ENCODE peak calls at places on chromosomes 16 and 17, in nine cellular contexts. One of them, this sample, is unnamed.

GRCh38 chr17:78872486-78872885 is 30.5 kb downstream of the CEP295NL start:
- DNase-seq in BJ: no peak
- DNase-seq in lower leg skin: no peak
- DNase-seq in stomach: no peak
- DNase-seq in activated CD8-positive, alpha-beta T cell treated with anti-CD3 and anti-CD28 coated beads for 36 hours: no peak
- DNase-seq in AG04450: no peak
- DNase-seq in breast epithelium: no peak
- DNase-seq in GM12865: no peak
- DNase-seq in activated B cell treated with CpG ODN at 0.5 μM for 24 hours: no peak
- DNase-seq in this sample: no peak

GRCh38 chr17:81510798-81511549 is 1.6 kb downstream of the ACTG1 start:
- DNase-seq in GM12865: peak; percentile 35
- DNase-seq in BJ: no peak
- DNase-seq in stomach: no peak
- DNase-seq in lower leg skin: no peak
- DNase-seq in activated B cell treated with CpG ODN at 0.5 μM for 24 hours: peak; percentile 33
- DNase-seq in breast epithelium: no peak
- DNase-seq in AG04450: no peak
- DNase-seq in activated CD8-positive, alpha-beta T cell treated with anti-CD3 and anti-CD28 coated beads for 36 hours: peak; percentile 68
- DNase-seq in this sample: no peak

GRCh38 chr17:18187816-18188761 is 4.5 kb downstream of the ALKBH5 start:
- DNase-seq in activated CD8-positive, alpha-beta T cell treated with anti-CD3 and anti-CD28 coated beads for 36 hours: peak; percentile 35
- DNase-seq in lower leg skin: no peak
- DNase-seq in activated B cell treated with CpG ODN at 0.5 μM for 24 hours: no peak
- DNase-seq in stomach: no peak
- DNase-seq in breast epithelium: no peak
- DNase-seq in GM12865: peak; percentile 34
- DNase-seq in BJ: no peak
- DNase-seq in AG04450: no peak
- DNase-seq in this sample: no peak

GRCh38 chr17:63542942-63543821 is 7.1 kb upstream of the DCAF7 start:
- DNase-seq in breast epithelium: peak; percentile 22
- DNase-seq in activated CD8-positive, alpha-beta T cell treated with anti-CD3 and anti-CD28 coated beads for 36 hours: no peak
- DNase-seq in activated B cell treated with CpG ODN at 0.5 μM for 24 hours: no peak
- DNase-seq in lower leg skin: no peak
- DNase-seq in AG04450: no peak
- DNase-seq in BJ: no peak
- DNase-seq in stomach: peak; percentile 70
- DNase-seq in GM12865: no peak
- DNase-seq in this sample: no peak

GRCh38 chr17:55722742-55723487 is at the start of gene TMEM100:
- DNase-seq in GM12865: no peak
- DNase-seq in stomach: no peak
- DNase-seq in activated B cell treated with CpG ODN at 0.5 μM for 24 hours: no peak
- DNase-seq in breast epithelium: no peak
- DNase-seq in AG04450: peak; percentile 45
- DNase-seq in lower leg skin: peak; percentile 67
- DNase-seq in BJ: peak; percentile 21
- DNase-seq in activated CD8-positive, alpha-beta T cell treated with anti-CD3 and anti-CD28 coated beads for 36 hours: no peak
- DNase-seq in this sample: no peak

GRCh38 chr17:47077576-47077975 is 98.5 kb upstream of the RPRML start:
- DNase-seq in breast epithelium: no peak
- DNase-seq in GM12865: no peak
- DNase-seq in activated CD8-positive, alpha-beta T cell treated with anti-CD3 and anti-CD28 coated beads for 36 hours: no peak
- DNase-seq in lower leg skin: no peak
- DNase-seq in activated B cell treated with CpG ODN at 0.5 μM for 24 hours: no peak
- DNase-seq in AG04450: no peak
- DNase-seq in stomach: no peak
- DNase-seq in BJ: no peak
- DNase-seq in this sample: no peak

GRCh38 chr17:20966869-20967268 is 75.9 kb downstream of the USP22 start:
- DNase-seq in BJ: no peak
- DNase-seq in AG04450: no peak
- DNase-seq in lower leg skin: no peak
- DNase-seq in breast epithelium: no peak
- DNase-seq in activated CD8-positive, alpha-beta T cell treated with anti-CD3 and anti-CD28 coated beads for 36 hours: peak; percentile 40
- DNase-seq in GM12865: peak; percentile 64
- DNase-seq in activated B cell treated with CpG ODN at 0.5 μM for 24 hours: no peak
- DNase-seq in stomach: no peak
- DNase-seq in this sample: no peak

GRCh38 chr17:39894681-39895376 is 23.6 kb downstream of the GSDMB start:
- DNase-seq in GM12865: no peak
- DNase-seq in BJ: no peak
- DNase-seq in stomach: no peak
- DNase-seq in breast epithelium: no peak
- DNase-seq in activated B cell treated with CpG ODN at 0.5 μM for 24 hours: no peak
- DNase-seq in lower leg skin: no peak
- DNase-seq in AG04450: no peak
- DNase-seq in activated CD8-positive, alpha-beta T cell treated with anti-CD3 and anti-CD28 coated beads for 36 hours: no peak
- DNase-seq in this sample: no peak

GRCh38 chr16:68356249-68356918 is 45.6 kb downstream of the PRMT7 start:
- DNase-seq in lower leg skin: no peak
- DNase-seq in GM12865: peak; percentile 93
- DNase-seq in breast epithelium: no peak
- DNase-seq in BJ: no peak
- DNase-seq in stomach: no peak
- DNase-seq in activated CD8-positive, alpha-beta T cell treated with anti-CD3 and anti-CD28 coated beads for 36 hours: peak; percentile 89
- DNase-seq in AG04450: no peak
- DNase-seq in activated B cell treated with CpG ODN at 0.5 μM for 24 hours: no peak
- DNase-seq in this sample: no peak

GRCh38 chr17:78132086-78132676 is 1.6 kb downstream of the TMC8 start:
- DNase-seq in BJ: no peak
- DNase-seq in GM12865: peak; percentile 87
- DNase-seq in activated CD8-positive, alpha-beta T cell treated with anti-CD3 and anti-CD28 coated beads for 36 hours: peak; percentile 90
- DNase-seq in activated B cell treated with CpG ODN at 0.5 μM for 24 hours: peak; percentile 85
- DNase-seq in breast epithelium: no peak
- DNase-seq in stomach: peak; percentile 63
- DNase-seq in AG04450: no peak
- DNase-seq in lower leg skin: no peak
- DNase-seq in this sample: peak; percentile 43

GRCh38 chr16:87324411-87325275 is 7.5 kb upstream of the C16orf95 start:
- DNase-seq in AG04450: no peak
- DNase-seq in stomach: no peak
- DNase-seq in lower leg skin: no peak
- DNase-seq in GM12865: peak; percentile 46
- DNase-seq in activated B cell treated with CpG ODN at 0.5 μM for 24 hours: peak; percentile 36
- DNase-seq in BJ: no peak
- DNase-seq in activated CD8-positive, alpha-beta T cell treated with anti-CD3 and anti-CD28 coated beads for 36 hours: peak; percentile 52
- DNase-seq in breast epithelium: no peak
- DNase-seq in this sample: peak; percentile 34

GRCh38 chr16:87392823-87393679 is 915 bp downstream of the MAP1LC3B start:
- DNase-seq in activated B cell treated with CpG ODN at 0.5 μM for 24 hours: peak; percentile 48
- DNase-seq in activated CD8-positive, alpha-beta T cell treated with anti-CD3 and anti-CD28 coated beads for 36 hours: peak; percentile 64
- DNase-seq in BJ: no peak
- DNase-seq in AG04450: no peak
- DNase-seq in breast epithelium: peak; percentile 56
- DNase-seq in GM12865: peak; percentile 40
- DNase-seq in stomach: peak; percentile 53
- DNase-seq in lower leg skin: peak; percentile 53
- DNase-seq in this sample: peak; percentile 28

GRCh38 chr16:84334482-84334881 is 33.9 kb upstream of the ATP2C2 start:
- DNase-seq in activated B cell treated with CpG ODN at 0.5 μM for 24 hours: no peak
- DNase-seq in lower leg skin: no peak
- DNase-seq in GM12865: no peak
- DNase-seq in breast epithelium: no peak
- DNase-seq in BJ: no peak
- DNase-seq in stomach: no peak
- DNase-seq in AG04450: no peak
- DNase-seq in activated CD8-positive, alpha-beta T cell treated with anti-CD3 and anti-CD28 coated beads for 36 hours: no peak
- DNase-seq in this sample: no peak

GRCh38 chr17:80676096-80676466 is 131.4 kb downstream of the RPTOR start:
- DNase-seq in breast epithelium: no peak
- DNase-seq in BJ: no peak
- DNase-seq in AG04450: no peak
- DNase-seq in activated B cell treated with CpG ODN at 0.5 μM for 24 hours: no peak
- DNase-seq in GM12865: no peak
- DNase-seq in activated CD8-positive, alpha-beta T cell treated with anti-CD3 and anti-CD28 coated beads for 36 hours: no peak
- DNase-seq in stomach: no peak
- DNase-seq in lower leg skin: no peak
- DNase-seq in this sample: no peak

GRCh38 chr17:76251478-76252039 is 11.3 kb upstream of the RNF157 start:
- DNase-seq in breast epithelium: no peak
- DNase-seq in activated B cell treated with CpG ODN at 0.5 μM for 24 hours: no peak
- DNase-seq in GM12865: no peak
- DNase-seq in AG04450: no peak
- DNase-seq in activated CD8-positive, alpha-beta T cell treated with anti-CD3 and anti-CD28 coated beads for 36 hours: peak; percentile 0
- DNase-seq in BJ: no peak
- DNase-seq in stomach: no peak
- DNase-seq in lower leg skin: no peak
- DNase-seq in this sample: no peak

GRCh38 chr17:11264183-11264871 is 23.3 kb downstream of the SHISA6 start:
- DNase-seq in breast epithelium: no peak
- DNase-seq in GM12865: peak; percentile 10
- DNase-seq in lower leg skin: no peak
- DNase-seq in activated B cell treated with CpG ODN at 0.5 μM for 24 hours: no peak
- DNase-seq in BJ: no peak
- DNase-seq in activated CD8-positive, alpha-beta T cell treated with anti-CD3 and anti-CD28 coated beads for 36 hours: no peak
- DNase-seq in AG04450: no peak
- DNase-seq in stomach: no peak
- DNase-seq in this sample: no peak
- TF ChIP-seq CTCF in breast epithelium: no peak
- TF ChIP-seq CTCF in GM12865: peak; percentile 21
- TF ChIP-seq CTCF in lower leg skin: no peak
- TF ChIP-seq CTCF in activated B cell treated with CpG ODN at 0.5 μM for 24 hours: no peak
- TF ChIP-seq CTCF in BJ: no peak
- TF ChIP-seq CTCF in activated CD8-positive, alpha-beta T cell treated with anti-CD3 and anti-CD28 coated beads for 36 hours: peak; percentile 52
- TF ChIP-seq CTCF in AG04450: no peak
- TF ChIP-seq CTCF in stomach: no peak
- TF ChIP-seq CTCF in this sample: peak; percentile 38

GRCh38 chr16:1884889-1885288 is 12.9 kb upstream of the MEIOB start:
- DNase-seq in BJ: no peak
- DNase-seq in lower leg skin: no peak
- DNase-seq in stomach: no peak
- DNase-seq in activated CD8-positive, alpha-beta T cell treated with anti-CD3 and anti-CD28 coated beads for 36 hours: no peak
- DNase-seq in GM12865: no peak
- DNase-seq in activated B cell treated with CpG ODN at 0.5 μM for 24 hours: no peak
- DNase-seq in breast epithelium: peak; percentile 27
- DNase-seq in AG04450: no peak
- DNase-seq in this sample: no peak

GRCh38 chr16:1879477-1879876 is 7.5 kb upstream of the MEIOB start:
- DNase-seq in lower leg skin: no peak
- DNase-seq in GM12865: no peak
- DNase-seq in activated B cell treated with CpG ODN at 0.5 μM for 24 hours: no peak
- DNase-seq in stomach: no peak
- DNase-seq in BJ: no peak
- DNase-seq in activated CD8-positive, alpha-beta T cell treated with anti-CD3 and anti-CD28 coated beads for 36 hours: no peak
- DNase-seq in breast epithelium: no peak
- DNase-seq in AG04450: no peak
- DNase-seq in this sample: no peak

GRCh38 chr16:1887711-1888354 is 15.9 kb upstream of the MEIOB start:
- DNase-seq in lower leg skin: no peak
- DNase-seq in GM12865: no peak
- DNase-seq in stomach: no peak
- DNase-seq in breast epithelium: no peak
- DNase-seq in BJ: no peak
- DNase-seq in AG04450: no peak
- DNase-seq in activated B cell treated with CpG ODN at 0.5 μM for 24 hours: no peak
- DNase-seq in activated CD8-positive, alpha-beta T cell treated with anti-CD3 and anti-CD28 coated beads for 36 hours: no peak
- DNase-seq in this sample: no peak

GRCh38 chr16:1890024-1890700 is 18.2 kb upstream of the MEIOB start:
- DNase-seq in breast epithelium: no peak
- DNase-seq in activated CD8-positive, alpha-beta T cell treated with anti-CD3 and anti-CD28 coated beads for 36 hours: no peak
- DNase-seq in lower leg skin: no peak
- DNase-seq in BJ: no peak
- DNase-seq in stomach: no peak
- DNase-seq in activated B cell treated with CpG ODN at 0.5 μM for 24 hours: no peak
- DNase-seq in GM12865: no peak
- DNase-seq in AG04450: no peak
- DNase-seq in this sample: no peak

DNA sequence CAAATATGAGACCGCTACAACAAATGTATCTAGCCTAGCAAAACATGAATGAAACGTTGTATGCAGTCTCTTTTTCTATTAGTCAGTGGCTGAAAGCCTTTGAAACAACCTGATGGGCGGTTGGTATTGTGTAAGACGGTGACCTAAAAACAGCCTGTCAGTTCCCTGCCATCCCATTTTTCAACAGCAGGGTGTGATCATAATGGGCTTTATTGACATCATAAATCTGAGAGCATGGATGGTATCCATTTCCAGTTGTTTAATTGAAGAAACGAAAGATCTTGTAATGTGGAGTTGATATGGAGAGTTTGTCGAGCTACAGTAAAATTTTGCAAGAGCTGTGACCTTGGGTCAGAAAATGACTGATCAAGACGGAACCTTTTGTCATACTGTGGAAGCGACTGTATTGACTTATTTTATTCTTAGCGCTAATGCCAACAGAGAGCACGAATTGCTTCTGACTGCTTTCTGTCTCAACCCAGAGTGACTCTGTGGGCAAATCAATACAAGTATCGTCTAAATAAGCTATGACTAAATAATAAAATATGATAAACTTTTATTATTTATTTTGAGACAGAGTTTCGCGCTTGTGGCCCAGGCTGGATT is 12.3 kb upstream of the MEIOB start:
- DNase-seq in activated B cell treated with CpG ODN at 0.5 μM for 24 hours: no peak
- DNase-seq in breast epithelium: no peak
- DNase-seq in AG04450: no peak
- DNase-seq in BJ: no peak
- DNase-seq in GM12865: no peak
- DNase-seq in stomach: no peak
- DNase-seq in activated CD8-positive, alpha-beta T cell treated with anti-CD3 and anti-CD28 coated beads for 36 hours: peak; percentile 27
- DNase-seq in lower leg skin: no peak
- DNase-seq in this sample: no peak
- TF ChIP-seq CTCF in activated B cell treated with CpG ODN at 0.5 μM for 24 hours: no peak
- TF ChIP-seq CTCF in breast epithelium: no peak
- TF ChIP-seq CTCF in AG04450: peak; percentile 19
- TF ChIP-seq CTCF in BJ: no peak
- TF ChIP-seq CTCF in GM12865: no peak
- TF ChIP-seq CTCF in stomach: no peak
- TF ChIP-seq CTCF in activated CD8-positive, alpha-beta T cell treated with anti-CD3 and anti-CD28 coated beads for 36 hours: no peak
- TF ChIP-seq CTCF in lower leg skin: no peak
- TF ChIP-seq CTCF in this sample: peak; percentile 23

DNA sequence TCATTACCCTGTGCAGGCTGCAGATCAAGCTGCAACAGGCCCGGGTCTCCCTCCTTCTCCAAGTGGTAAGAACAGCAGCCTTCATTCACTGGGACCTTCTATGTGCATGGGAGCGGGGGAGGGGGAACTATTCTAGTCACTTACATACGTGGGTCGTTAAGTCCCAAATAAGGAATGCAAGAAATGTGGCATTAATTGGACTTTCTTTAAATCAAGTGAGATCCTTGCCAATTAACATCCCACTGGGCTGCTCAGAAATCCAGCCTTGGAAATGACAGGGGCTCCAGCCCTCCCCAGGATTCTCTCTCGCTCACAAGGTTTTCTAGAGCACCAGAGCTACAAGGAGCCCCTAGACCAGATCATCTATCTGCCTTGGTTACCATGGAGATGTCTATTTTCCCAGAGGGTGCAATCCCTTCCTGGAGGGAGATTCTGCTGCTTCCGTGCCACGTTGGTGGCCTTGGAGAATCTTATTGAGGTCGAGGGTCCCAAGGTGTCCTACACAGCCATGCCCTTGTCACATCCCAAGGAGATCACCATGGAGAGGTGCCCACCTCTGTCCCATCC is 5.2 kb upstream of the EIF1 start:
- DNase-seq in BJ: no peak
- DNase-seq in AG04450: no peak
- DNase-seq in activated CD8-positive, alpha-beta T cell treated with anti-CD3 and anti-CD28 coated beads for 36 hours: no peak
- DNase-seq in stomach: no peak
- DNase-seq in lower leg skin: no peak
- DNase-seq in breast epithelium: no peak
- DNase-seq in activated B cell treated with CpG ODN at 0.5 μM for 24 hours: no peak
- DNase-seq in GM12865: no peak
- DNase-seq in this sample: no peak
- TF ChIP-seq CTCF in BJ: no peak
- TF ChIP-seq CTCF in AG04450: no peak
- TF ChIP-seq CTCF in activated CD8-positive, alpha-beta T cell treated with anti-CD3 and anti-CD28 coated beads for 36 hours: no peak
- TF ChIP-seq CTCF in stomach: no peak
- TF ChIP-seq CTCF in lower leg skin: no peak
- TF ChIP-seq CTCF in breast epithelium: no peak
- TF ChIP-seq CTCF in activated B cell treated with CpG ODN at 0.5 μM for 24 hours: no peak
- TF ChIP-seq CTCF in GM12865: no peak
- TF ChIP-seq CTCF in this sample: no peak

GRCh38 chr16:69848635-69849545 is 86.8 kb downstream of the WWP2 start:
- DNase-seq in GM12865: no peak
- DNase-seq in lower leg skin: peak; percentile 88
- DNase-seq in AG04450: peak; percentile 84
- DNase-seq in BJ: peak; percentile 76
- DNase-seq in activated B cell treated with CpG ODN at 0.5 μM for 24 hours: no peak
- DNase-seq in activated CD8-positive, alpha-beta T cell treated with anti-CD3 and anti-CD28 coated beads for 36 hours: no peak
- DNase-seq in breast epithelium: peak; percentile 83
- DNase-seq in stomach: peak; percentile 78
- DNase-seq in this sample: no peak
- TF ChIP-seq CTCF in GM12865: no peak
- TF ChIP-seq CTCF in lower leg skin: no peak
- TF ChIP-seq CTCF in AG04450: no peak
- TF ChIP-seq CTCF in BJ: peak; percentile 28
- TF ChIP-seq CTCF in activated B cell treated with CpG ODN at 0.5 μM for 24 hours: no peak
- TF ChIP-seq CTCF in activated CD8-positive, alpha-beta T cell treated with anti-CD3 and anti-CD28 coated beads for 36 hours: no peak
- TF ChIP-seq CTCF in breast epithelium: no peak
- TF ChIP-seq CTCF in stomach: no peak
- TF ChIP-seq CTCF in this sample: no peak